ENCODE peak calls at places on chromosome 17, in five cellular contexts. X, E, P, T and U are unnamed samples.

GRCh38 chr17:37134050-37134449 is 185.3 kb downstream of the AATF start:
- DNase-seq in X (no peak), E (no peak), P (no peak), T (no peak), U (no peak)

GRCh38 chr17:18247613-18248001 is 10.9 kb downstream of the FLII start:
- DNase-seq in X (no peak), E (no peak), P (no peak), T (no peak), U (no peak)

GRCh38 chr17:57264776-57265175 is 8.5 kb downstream of the MSI2 start:
- DNase-seq in X (no peak), E (no peak), P (no peak), T (no peak), U (no peak)

GRCh38 chr17:35312790-35313711 is 60.4 kb downstream of the SLFN11 start:
- DNase-seq in X (peak), E (peak), P (peak), T (peak), U (peak)

GRCh38 chr17:49523706-49524472 is 28.8 kb downstream of the NGFR start:
- DNase-seq in X (peak), E (no peak), P (no peak), T (peak), U (peak)

GRCh38 chr17:64992325-64992802 is 64.2 kb downstream of the GNA13 start:
- DNase-seq in X (no peak), E (no peak), P (peak), T (no peak), U (no peak)

GRCh38 chr17:80955673-80956306 is 35.9 kb upstream of the CHMP6 start:
- DNase-seq in X (no peak), E (no peak), P (no peak), T (no peak), U (no peak)

GRCh38 chr17:19306160-19307111 is 56.1 kb downstream of the B9D1 start:
- DNase-seq in X (no peak), E (peak), P (no peak), T (no peak), U (peak)

GRCh38 chr17:10151667-10152496 is 46.5 kb downstream of the GAS7 start:
- DNase-seq in X (no peak), E (no peak), P (no peak), T (peak), U (no peak)

GRCh38 chr17:36931697-36932382 is 5.4 kb upstream of the LHX1 start:
- DNase-seq in X (peak), E (no peak), P (no peak), T (no peak), U (no peak)

GRCh38 chr17:70084476-70084875 is 9.5 kb downstream of the KCNJ16 start:
- DNase-seq in X (no peak), E (no peak), P (no peak), T (no peak), U (no peak)

GRCh38 chr17:31428111-31428510 is 36.6 kb downstream of the RAB11FIP4 start:
- DNase-seq in X (no peak), E (no peak), P (no peak), T (no peak), U (no peak)

GRCh38 chr17:65987988-65988387 is 203.9 kb downstream of the CEP112 start:
- DNase-seq in X (peak), E (peak), P (peak), T (no peak), U (no peak)

GRCh38 chr17:63841350-63842172 is 924 bp downstream of the SMARCD2 start:
- DNase-seq in X (no peak), E (no peak), P (no peak), T (peak), U (no peak)

GRCh38 chr17:57902800-57903759 is 52.1 kb downstream of the CUEDC1 start:
- DNase-seq in X (no peak), E (peak), P (peak), T (peak), U (no peak)

GRCh38 chr17:80948091-80948960 is 43.3 kb upstream of the CHMP6 start:
- DNase-seq in X (no peak), E (no peak), P (no peak), T (no peak), U (no peak)

GRCh38 chr17:68398731-68399637 is 58.3 kb downstream of the WIPI1 start:
- DNase-seq in X (peak), E (no peak), P (peak), T (no peak), U (peak)

DNA sequence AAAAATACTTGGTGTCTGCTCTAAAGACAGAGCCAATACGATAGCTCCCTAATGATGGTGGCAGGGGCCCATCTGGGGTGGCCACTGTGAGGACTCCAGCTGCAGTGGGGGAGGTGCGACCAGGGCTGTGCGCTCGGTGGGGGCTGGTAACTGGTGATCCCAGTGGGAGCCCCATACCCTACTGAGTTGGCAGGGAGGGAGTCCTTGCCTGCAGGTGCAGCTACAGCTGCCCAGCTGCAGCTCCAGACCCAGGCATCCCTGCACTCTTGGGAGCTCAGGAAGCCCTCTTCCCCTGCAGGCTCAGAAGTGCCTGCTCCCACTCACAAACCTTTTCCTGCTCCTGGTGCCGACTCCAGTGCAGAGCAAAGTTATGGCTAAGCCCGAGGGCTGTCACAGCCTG is 31.2 kb upstream of the KIF2B start:
- DNase-seq in X (no peak), E (no peak), P (no peak), T (no peak), U (no peak)
- TF ChIP-seq POLR2A in X (no peak), E (no peak), P (no peak), T (no peak), U (no peak)

DNA sequence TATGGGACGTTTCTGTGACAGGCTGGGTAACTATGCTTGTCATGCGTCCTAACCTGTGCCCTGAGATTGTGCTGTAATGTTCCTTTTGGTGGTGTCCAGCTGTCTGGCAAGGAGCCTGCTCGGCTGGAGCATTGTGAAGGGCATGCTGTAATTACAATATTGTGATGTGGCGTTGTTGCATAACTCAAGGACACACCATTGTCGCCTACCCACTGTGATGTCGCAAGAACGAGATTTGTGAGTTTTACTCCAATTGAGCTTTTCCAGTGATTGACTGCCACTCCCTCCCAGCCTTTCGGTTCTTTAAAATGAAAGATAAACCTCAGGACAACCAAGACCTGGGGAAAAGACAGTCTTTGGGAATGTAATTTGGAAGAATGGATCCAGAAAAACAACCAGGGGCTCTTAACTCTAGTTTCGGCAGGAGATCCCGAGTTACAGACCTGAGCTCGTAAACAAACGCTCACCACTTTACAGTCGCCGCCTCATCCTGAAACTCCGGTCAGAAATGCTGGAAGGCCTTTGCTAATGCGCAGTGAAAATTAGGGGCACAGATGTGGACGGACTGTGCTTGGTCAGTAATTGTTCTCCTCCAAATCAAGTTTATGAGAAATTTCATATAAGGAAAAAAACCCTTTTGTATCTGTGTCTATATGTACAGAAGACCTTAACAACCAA is 1.3 kb downstream of the ZNF750 start:
- DNase-seq in X (no peak), E (no peak), P (no peak), T (peak), U (no peak)
- TF ChIP-seq POLR2A in X (no peak), E (no peak), P (no peak), T (no peak), U (no peak)

DNA sequence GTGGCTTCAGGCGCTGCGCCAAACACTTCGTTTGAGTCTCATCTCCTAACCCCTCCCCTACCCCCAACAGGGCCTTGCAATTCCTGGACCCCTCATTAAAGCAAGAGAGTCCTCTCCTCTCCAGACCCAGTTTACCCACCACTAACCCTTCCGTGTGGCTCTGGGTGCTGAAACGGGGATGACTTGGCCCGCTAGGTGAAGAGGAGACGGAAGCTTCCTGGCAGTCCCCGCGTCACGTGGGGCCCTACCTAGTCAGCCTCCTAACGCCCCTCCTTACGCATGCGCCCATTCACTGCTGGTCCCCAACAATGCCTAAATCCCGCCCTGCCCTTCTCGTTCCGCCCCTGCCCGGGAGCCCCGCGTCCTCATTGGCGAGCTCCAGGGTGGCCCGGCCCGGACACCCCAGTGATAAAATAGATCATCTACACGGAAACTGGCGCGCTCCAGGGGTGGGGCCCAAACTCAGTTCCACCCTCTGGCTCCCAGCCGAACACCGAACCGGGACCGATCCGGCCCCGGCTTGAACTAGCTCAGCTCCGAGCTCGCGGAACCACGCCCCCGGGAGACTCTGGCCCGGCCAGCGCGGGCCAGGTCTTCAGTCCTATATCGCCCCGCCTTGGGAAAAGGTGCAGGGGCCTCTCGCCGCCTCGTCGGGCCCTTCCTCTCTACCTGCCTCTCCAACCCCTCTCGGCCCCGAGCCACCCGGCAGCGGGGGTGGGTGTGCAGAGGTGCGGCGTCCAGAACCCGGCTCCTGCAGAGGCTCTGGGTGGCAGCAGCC is at the start of gene SLC16A13:
- DNase-seq in X (peak), E (peak), P (peak), T (peak), U (peak)
- TF ChIP-seq POLR2A in X (no peak), E (peak), P (peak), T (no peak), U (peak)

GRCh38 chr17:76709077-76709950 is 1.5 kb downstream of the MXRA7 start:
- DNase-seq in X (peak), E (no peak), P (no peak), T (peak), U (no peak)
- TF ChIP-seq POLR2A in X (no peak), E (no peak), P (no peak), T (no peak), U (no peak)

GRCh38 chr17:45948881-45949624 is 50.0 kb upstream of the STH start:
- DNase-seq in X (peak), E (no peak), P (peak), T (peak), U (peak)
- TF ChIP-seq POLR2A in X (no peak), E (no peak), P (no peak), T (no peak), U (no peak)

DNA sequence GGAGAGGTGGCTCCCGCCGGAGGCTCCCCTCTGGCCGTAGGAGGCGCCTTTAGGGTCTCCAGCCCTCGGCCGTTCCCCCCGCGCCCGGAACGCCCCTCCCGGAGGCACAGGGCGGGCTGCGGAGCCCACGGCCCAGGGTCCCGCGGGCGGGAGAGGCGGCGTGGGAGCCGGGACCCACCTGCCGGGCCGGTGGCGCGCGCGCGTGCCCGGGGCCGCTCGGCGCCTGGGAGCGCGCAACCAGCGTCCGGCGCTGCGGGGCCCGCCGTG is at the start of gene MIF4GD:
- DNase-seq in X (no peak), E (no peak), P (no peak), T (no peak), U (no peak)
- TF ChIP-seq POLR2A in X (no peak), E (no peak), P (no peak), T (no peak), U (no peak)

GRCh38 chr17:16354585-16354984 is 1.3 kb upstream of the CENPV start:
- DNase-seq in X (no peak), E (no peak), P (no peak), T (no peak), U (no peak)

GRCh38 chr17:16351831-16352230 is 1.4 kb downstream of the CENPV start:
- DNase-seq in X (no peak), E (no peak), P (no peak), T (no peak), U (no peak)

GRCh38 chr17:16353702-16354174 is 469 bp upstream of the CENPV start:
- DNase-seq in X (no peak), E (no peak), P (no peak), T (no peak), U (no peak)

GRCh38 chr17:16352838-16353701 is at the start of gene CENPV:
- DNase-seq in X (peak), E (no peak), P (peak), T (no peak), U (peak)

GRCh38 chr17:16352303-16352837 is 899 bp downstream of the CENPV start:
- DNase-seq in X (peak), E (no peak), P (no peak), T (no peak), U (peak)
- TF ChIP-seq POLR2A in X (no peak), E (no peak), P (no peak), T (no peak), U (no peak)

GRCh38 chr17:76736349-76737081 is 616 bp downstream of the SRSF2 start:
- DNase-seq in X (peak), E (no peak), P (no peak), T (peak), U (no peak)
- TF ChIP-seq POLR2A in X (peak), E (peak), P (no peak), T (no peak), U (peak)